ENCODE peak calls at places on chromosomes 5 and 9, in five cellular contexts. N, T, P, J and O are unnamed samples.

GRCh38 chr5:93209476-93209875 is 371.5 kb downstream of the NR2F1-AS1 start:
- DNase-seq in N (no peak), T (no peak), P (no peak), J (no peak), O (no peak)

GRCh38 chr9:133428579-133429215 is 6.5 kb downstream of the ADAMTS13 start:
- DNase-seq in N (no peak), T (no peak), P (no peak), J (peak; percentile 40), O (peak; percentile 89)

GRCh38 chr9:131735238-131736181 is 4.4 kb downstream of the RAPGEF1 start:
- DNase-seq in N (no peak), T (no peak), P (no peak), J (no peak), O (no peak)

GRCh38 chr9:97237311-97237786 is 70.1 kb upstream of the CCDC180 start:
- DNase-seq in N (no peak), T (no peak), P (no peak), J (peak; percentile 48), O (no peak)

GRCh38 chr5:101390317-101390908 is 487.3 kb upstream of the ST8SIA4 start:
- DNase-seq in N (no peak), T (peak; percentile 67), P (no peak), J (peak; percentile 62), O (no peak)

GRCh38 chr9:6079386-6079785 is 64.0 kb upstream of the RANBP6 start:
- DNase-seq in N (no peak), T (no peak), P (no peak), J (no peak), O (no peak)

GRCh38 chr5:2166979-2167377 is 284.3 kb upstream of the IRX4 start:
- DNase-seq in N (no peak), T (no peak), P (no peak), J (no peak), O (no peak)

GRCh38 chr9:98521141-98521540 is 187.6 kb downstream of the GABBR2 start:
- DNase-seq in N (no peak), T (peak; percentile 65), P (no peak), J (no peak), O (no peak)

GRCh38 chr5:50967388-50968039 is 301.1 kb downstream of the PARP8 start:
- DNase-seq in N (no peak), T (no peak), P (no peak), J (peak; percentile 14), O (no peak)

GRCh38 chr5:3197237-3197636 is 398.4 kb upstream of the IRX1 start:
- DNase-seq in N (no peak), T (no peak), P (no peak), J (no peak), O (no peak)

GRCh38 chr9:15469406-15469805 is 41.4 kb downstream of the PSIP1 start:
- DNase-seq in N (no peak), T (no peak), P (no peak), J (no peak), O (no peak)

GRCh38 chr5:157109744-157110143 is 900 bp upstream of the HAVCR2 start:
- DNase-seq in N (no peak), T (no peak), P (peak; percentile 39), J (no peak), O (peak; percentile 50)

GRCh38 chr9:68476889-68477288 is 63.8 kb downstream of the TMEM252 start:
- DNase-seq in N (no peak), T (no peak), P (no peak), J (no peak), O (no peak)

GRCh38 chr5:154478224-154478565 is at the start of gene HAND1:
- DNase-seq in N (no peak), T (no peak), P (no peak), J (peak; percentile 59), O (no peak)

GRCh38 chr9:69001921-69002320 is 12.0 kb downstream of the PRKACG start:
- DNase-seq in N (no peak), T (no peak), P (no peak), J (no peak), O (no peak)

GRCh38 chr5:55226934-55227737 is at the start of gene MCIDAS:
- DNase-seq in N (no peak), T (no peak), P (peak; percentile 66), J (peak; percentile 52), O (peak; percentile 88)

GRCh38 chr5:156328176-156328575 is 1.2 kb downstream of the SGCD start:
- DNase-seq in N (no peak), T (no peak), P (no peak), J (no peak), O (no peak)

GRCh38 chr9:6675268-6675667 is 29.7 kb upstream of the GLDC start:
- DNase-seq in N (no peak), T (no peak), P (no peak), J (no peak), O (no peak)

GRCh38 chr5:8807636-8808035 is 738.2 kb downstream of the SEMA5A start:
- DNase-seq in N (no peak), T (peak; percentile 45), P (no peak), J (no peak), O (no peak)

GRCh38 chr5:15013654-15014463 is 142.3 kb upstream of the ANKH start:
- DNase-seq in N (no peak), T (peak; percentile 85), P (no peak), J (peak; percentile 17), O (peak; percentile 34)

GRCh38 chr9:91852801-91853347 is 97.2 kb downstream of the ROR2 start:
- DNase-seq in N (no peak), T (no peak), P (no peak), J (no peak), O (no peak)

GRCh38 chr9:121301881-121302286 is 33.9 kb downstream of the GSN start:
- DNase-seq in N (peak; percentile 18), T (no peak), P (no peak), J (no peak), O (no peak)

DNA sequence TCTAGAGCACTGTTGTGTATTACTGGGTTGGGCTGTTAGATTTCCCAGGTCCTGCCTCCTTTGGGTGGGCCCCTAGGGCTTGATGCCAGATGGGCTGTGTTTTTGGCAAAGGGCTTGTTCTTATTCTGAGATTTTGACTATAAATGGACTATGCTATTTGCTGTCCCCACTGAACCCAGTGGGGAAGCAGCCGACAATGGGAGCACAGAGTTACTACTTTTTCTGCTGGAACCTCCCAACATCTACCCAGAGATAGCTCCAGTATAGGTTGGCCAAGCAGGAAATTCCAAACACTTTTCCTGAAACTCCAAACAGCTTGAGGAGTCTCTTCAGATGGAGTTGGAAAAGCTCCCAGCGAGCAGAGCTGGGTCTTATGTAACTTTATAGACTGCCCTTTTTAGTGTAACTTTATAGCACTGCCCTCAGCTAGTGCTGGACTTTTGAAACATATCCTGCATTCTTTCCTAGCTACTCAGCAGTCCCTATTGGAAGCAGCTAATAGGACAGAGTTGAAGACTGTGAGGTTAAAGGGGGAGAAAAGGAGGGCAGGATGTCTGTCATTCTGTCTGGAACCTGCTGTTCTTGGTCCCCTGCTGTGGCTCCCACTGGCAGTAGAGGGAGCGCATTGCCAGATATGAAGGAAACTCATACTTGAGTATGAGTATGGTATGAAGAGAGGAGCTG is 21.0 kb downstream of the RUSC2 start:
- DNase-seq in N (peak; percentile 84), T (peak; percentile 93), P (no peak), J (no peak), O (no peak)
- TF ChIP-seq CTCF in N (peak; percentile 47), T (peak; percentile 28), P (no peak), J (no peak), O (peak; percentile 15)

DNA sequence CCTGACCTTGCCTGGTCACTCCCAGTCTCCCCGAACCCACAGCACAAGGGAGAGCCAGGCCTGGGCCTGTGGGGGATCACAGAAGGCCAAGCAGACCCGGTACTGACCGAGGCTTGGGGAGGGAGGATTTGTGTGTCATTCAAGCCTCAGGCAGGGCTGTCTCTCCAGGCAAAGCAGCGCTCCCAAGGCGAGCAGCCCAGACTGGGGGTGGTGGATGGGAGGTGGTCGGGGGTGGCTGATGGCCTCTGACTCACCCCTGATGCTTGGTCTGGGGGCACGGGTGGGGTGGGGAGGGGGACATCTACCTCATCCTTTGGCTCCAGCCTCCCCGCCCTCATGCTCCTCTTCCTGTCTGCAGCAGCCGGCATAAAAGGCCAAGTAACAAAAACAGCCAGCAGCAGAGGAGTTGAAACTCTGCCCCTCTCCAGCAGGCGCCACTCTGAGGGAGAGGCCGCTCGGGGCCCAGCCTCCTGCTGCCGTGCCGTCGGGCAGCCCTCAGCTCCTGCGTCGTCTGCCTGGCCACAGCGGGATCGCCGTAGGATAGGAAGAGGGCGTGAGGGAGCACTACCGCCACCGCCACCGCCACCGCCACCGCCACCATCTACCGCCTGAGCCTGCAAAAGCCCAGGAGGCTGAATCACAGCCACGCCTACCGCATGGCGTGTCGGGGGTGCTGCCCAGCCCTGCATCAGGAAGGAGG is 166.0 kb downstream of the OLFM1 start:
- DNase-seq in N (no peak), T (no peak), P (no peak), J (no peak), O (no peak)
- TF ChIP-seq CTCF in N (no peak), T (no peak), P (no peak), J (no peak), O (no peak)

GRCh38 chr9:87713278-87713989 is 12.5 kb upstream of the CTSL start:
- DNase-seq in N (peak; percentile 95), T (peak; percentile 96), P (no peak), J (no peak), O (no peak)
- TF ChIP-seq CTCF in N (peak; percentile 18), T (no peak), P (no peak), J (no peak), O (no peak)

GRCh38 chr5:79576606-79577289 is 35.5 kb upstream of the TENT2 start:
- DNase-seq in N (no peak), T (no peak), P (no peak), J (no peak), O (no peak)
- TF ChIP-seq CTCF in N (no peak), T (no peak), P (no peak), J (no peak), O (no peak)

GRCh38 chr9:129757045-129757444 is 4.2 kb upstream of the PTGES start:
- DNase-seq in N (no peak), T (no peak), P (no peak), J (no peak), O (no peak)
- TF ChIP-seq CTCF in N (no peak), T (no peak), P (no peak), J (no peak), O (no peak)

DNA sequence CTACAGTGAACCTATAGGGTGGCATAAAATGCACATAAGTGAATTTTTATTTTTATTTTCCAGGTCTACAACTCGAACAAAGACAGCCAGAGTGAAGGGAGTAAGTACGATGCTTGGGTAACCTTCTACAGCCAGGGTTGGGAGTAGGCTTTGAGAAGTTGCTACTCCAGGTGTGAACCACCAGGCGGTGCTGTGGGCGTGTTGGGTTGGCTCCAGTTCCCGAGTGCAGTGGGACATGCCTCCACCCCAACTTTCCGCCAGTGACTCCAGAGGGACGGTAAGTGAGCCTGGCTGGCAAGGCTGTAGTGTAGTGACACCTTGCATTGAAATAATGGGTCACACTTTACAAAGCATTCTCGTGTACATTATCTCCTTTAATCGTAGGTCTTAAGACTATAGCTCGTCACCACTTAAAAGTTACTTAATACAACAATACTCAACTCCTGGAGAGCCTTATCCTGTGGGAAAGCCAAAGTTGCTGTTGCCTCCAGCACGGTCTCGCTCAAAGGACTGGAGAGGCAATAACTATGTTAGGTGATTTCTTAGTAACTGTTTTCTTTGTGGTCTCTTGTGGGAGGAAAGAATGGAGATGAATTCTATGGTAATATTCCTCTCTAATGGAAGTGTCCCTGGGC is 244.0 kb downstream of the ARHGAP26 start:
- DNase-seq in N (no peak), T (no peak), P (no peak), J (peak; percentile 61), O (no peak)
- TF ChIP-seq CTCF in N (no peak), T (peak; percentile 51), P (peak; percentile 81), J (peak; percentile 81), O (peak; percentile 70)